ENCODE peak calls at places on chromosomes 11 and 22, in five cellular contexts. L, K, Y, C and V are unnamed samples.

GRCh38 chr11:120331301-120331966 is 4.8 kb upstream of the ARHGEF12 start:
- DNase-seq in L (no peak), K (peak; percentile 96), C (peak; percentile 92), Y (no peak), V (peak; percentile 79)

GRCh38 chr11:120040136-120040840 is 97.6 kb downstream of the TRIM29 start:
- DNase-seq in Y (no peak), K (no peak), C (no peak), L (no peak), V (no peak)

GRCh38 chr11:92380882-92381281 is 156.3 kb downstream of the FAT3 start:
- DNase-seq in Y (no peak), C (peak; percentile 82), L (no peak), K (peak; percentile 22), V (peak; percentile 55)

GRCh38 chr11:35390737-35391682 is 28.3 kb downstream of the SLC1A2 start:
- DNase-seq in C (peak; percentile 88), Y (no peak), K (peak; percentile 72), L (no peak), V (peak; percentile 83)

GRCh38 chr22:19503869-19504268 is 20.3 kb downstream of the CLDN5 start:
- DNase-seq in K (no peak), L (no peak), C (no peak), Y (no peak), V (no peak)

GRCh38 chr22:42799462-42800405 is 57.3 kb downstream of the ARFGAP3 start:
- DNase-seq in K (no peak), L (no peak), Y (no peak), C (peak; percentile 12), V (no peak)

GRCh38 chr22:43151251-43152000 is at the start of gene TSPO:
- DNase-seq in L (peak; percentile 71), C (peak; percentile 58), K (peak; percentile 29), Y (peak; percentile 17), V (no peak)

GRCh38 chr11:33670250-33671011 is 30.2 kb downstream of the C11orf91 start:
- DNase-seq in Y (no peak), L (no peak), C (peak; percentile 50), K (peak; percentile 61), V (peak; percentile 61)

GRCh38 chr22:47631571-47632102 is 869.2 kb downstream of the TBC1D22A start:
- DNase-seq in K (no peak), L (no peak), Y (no peak), C (no peak), V (no peak)

GRCh38 chr11:1734571-1735081 is 15.8 kb downstream of the IFITM10 start:
- DNase-seq in C (no peak), Y (no peak), L (no peak), K (no peak), V (no peak)

GRCh38 chr11:87454246-87454645 is 416.5 kb downstream of the TMEM135 start:
- DNase-seq in K (no peak), L (no peak), C (no peak), Y (no peak), V (peak; percentile 39)

GRCh38 chr22:23181763-23182288 is 1.5 kb downstream of the BCR start:
- DNase-seq in L (no peak), C (no peak), Y (no peak), K (no peak), V (no peak)

GRCh38 chr11:33475999-33476398 is 218.8 kb downstream of the HIPK3 start:
- DNase-seq in K (peak; percentile 90), L (no peak), Y (no peak), C (peak; percentile 74), V (peak; percentile 87)

GRCh38 chr11:8389034-8389996 is 125.6 kb upstream of the LMO1 start:
- DNase-seq in K (peak; percentile 10), Y (no peak), L (no peak), C (no peak), V (peak; percentile 24)

GRCh38 chr11:70675697-70676374 is 277.5 kb downstream of the CTTN start:
- DNase-seq in K (no peak), L (no peak), Y (no peak), C (no peak), V (no peak)

GRCh38 chr11:68505596-68505995 is 45.0 kb downstream of the PPP6R3 start:
- DNase-seq in K (peak; percentile 41), Y (no peak), L (no peak), C (peak; percentile 45), V (peak; percentile 37)

GRCh38 chr11:3189886-3190583 is 24.9 kb upstream of the OSBPL5 start:
- DNase-seq in C (no peak), K (no peak), Y (no peak), L (no peak), V (no peak)

GRCh38 chr11:31725176-31725575 is 85.9 kb downstream of the PAX6 start:
- DNase-seq in C (peak; percentile 5), Y (no peak), L (no peak), K (peak; percentile 52), V (no peak)

GRCh38 chr22:50674606-50675552 is 2.3 kb downstream of the SHANK3 start:
- DNase-seq in L (no peak), K (no peak), Y (no peak), C (no peak), V (no peak)

GRCh38 chr11:65547446-65548125 is 10.6 kb downstream of the LTBP3 start:
- DNase-seq in C (no peak), L (no peak), Y (no peak), K (no peak), V (no peak)

GRCh38 chr11:125166903-125167291 is 2.3 kb downstream of the PKNOX2 start:
- DNase-seq in C (no peak), L (no peak), K (no peak), Y (no peak), V (no peak)

GRCh38 chr22:44389926-44390925 is 77.5 kb upstream of the SHISAL1 start:
- DNase-seq in K (no peak), L (peak; percentile 50), C (no peak), Y (no peak), V (no peak)

GRCh38 chr11:13012037-13012693 is 3.0 kb downstream of the RASSF10 start:
- DNase-seq in L (no peak), Y (no peak), K (no peak), C (no peak), V (no peak)

GRCh38 chr11:100619484-100619883 is 67.6 kb upstream of the ARHGAP42 start:
- DNase-seq in K (peak; percentile 25), L (no peak), C (peak; percentile 67), Y (no peak), V (peak; percentile 63)

GRCh38 chr22:25645964-25646363 is 81.5 kb downstream of the GRK3 start:
- DNase-seq in K (no peak), L (no peak), Y (no peak), C (peak; percentile 35), V (no peak)

GRCh38 chr11:47523491-47524199 is 29.3 kb downstream of the CELF1 start:
- DNase-seq in Y (peak; percentile 43), C (peak; percentile 87), L (no peak), K (peak; percentile 78), V (peak; percentile 93)

GRCh38 chr22:43992331-43992821 is 31.7 kb upstream of the PARVB start:
- DNase-seq in Y (no peak), L (no peak), K (peak; percentile 42), C (peak; percentile 25), V (no peak)

GRCh38 chr11:75668508-75669297 is at the start of gene MAP6:
- DNase-seq in L (no peak), Y (no peak), K (peak; percentile 33), C (peak; percentile 31), V (no peak)

GRCh38 chr22:23282516-23282915 is 102.2 kb downstream of the BCR start:
- DNase-seq in L (no peak), C (no peak), K (no peak), Y (no peak), V (no peak)

GRCh38 chr11:65471410-65471762 is 27.5 kb upstream of the MALAT1 start:
- DNase-seq in K (peak; percentile 80), Y (no peak), L (no peak), C (peak; percentile 78), V (peak; percentile 87)

GRCh38 chr22:19632671-19633148 is 81.6 kb upstream of the SEPTIN5 start:
- DNase-seq in Y (no peak), C (no peak), L (no peak), K (no peak), V (no peak)

GRCh38 chr11:70597751-70598377 is 199.5 kb downstream of the CTTN start:
- DNase-seq in K (no peak), C (no peak), L (no peak), Y (no peak), V (no peak)

GRCh38 chr11:19422257-19422656 is 181.5 kb upstream of the E2F8 start:
- DNase-seq in Y (no peak), L (no peak), C (no peak), K (no peak), V (no peak)